ENCODE peak calls at places on chromosomes 5 and 9, in five cellular contexts. Z, E, K, H and B are unnamed samples.

GRCh38 chr9:112384219-112384618 is 4.3 kb downstream of the HSDL2 start:
- DNase-seq in Z (no peak), E (no peak), K (no peak), H (no peak), B (no peak)

GRCh38 chr9:134231330-134231745 is 67.0 kb upstream of the RNU6ATAC start:
- DNase-seq in Z (no peak), E (no peak), K (no peak), H (no peak), B (no peak)

GRCh38 chr9:74770508-74771261 is 117.0 kb downstream of the TRPM6 start:
- DNase-seq in Z (no peak), E (peak), K (peak), H (peak), B (no peak)

GRCh38 chr9:132946624-132947295 is 2.3 kb upstream of the TSC1 start:
- DNase-seq in Z (no peak), E (peak), K (no peak), H (no peak), B (no peak)

GRCh38 chr9:131942076-131942720 is 137.5 kb downstream of the MED27 start:
- DNase-seq in Z (no peak), E (no peak), K (no peak), H (no peak), B (no peak)

GRCh38 chr9:81476808-81477207 is 212.5 kb downstream of the TLE1 start:
- DNase-seq in Z (no peak), E (no peak), K (no peak), H (no peak), B (no peak)

GRCh38 chr5:101605700-101606099 is 690.4 kb downstream of the SLCO4C1 start:
- DNase-seq in Z (no peak), E (no peak), K (no peak), H (no peak), B (no peak)

GRCh38 chr5:15587941-15588340 is 88.0 kb downstream of the FBXL7 start:
- DNase-seq in Z (no peak), E (no peak), K (no peak), H (no peak), B (no peak)

GRCh38 chr9:2337602-2338001 is 284.0 kb upstream of the VLDLR start:
- DNase-seq in Z (no peak), E (no peak), K (no peak), H (no peak), B (peak)

GRCh38 chr9:83598487-83598886 is 24.5 kb upstream of the IDNK start:
- DNase-seq in Z (no peak), E (no peak), K (no peak), H (no peak), B (no peak)

GRCh38 chr5:92552206-92553160 is 1028.5 kb downstream of the NR2F1-AS1 start:
- DNase-seq in Z (no peak), E (no peak), K (no peak), H (peak), B (no peak)

GRCh38 chr5:179239256-179240135 is 105.8 kb downstream of the ADAMTS2 start:
- DNase-seq in Z (no peak), E (no peak), K (no peak), H (no peak), B (peak)

GRCh38 chr5:77073667-77074066 is 13.4 kb downstream of the ZBED3 start:
- DNase-seq in Z (no peak), E (no peak), K (no peak), H (no peak), B (no peak)

GRCh38 chr5:88808153-88808552 is 74.8 kb downstream of the MEF2C start:
- DNase-seq in Z (no peak), E (no peak), K (no peak), H (no peak), B (no peak)

GRCh38 chr9:115378758-115379157 is 260.8 kb upstream of the TNC start:
- DNase-seq in Z (no peak), E (no peak), K (no peak), H (no peak), B (no peak)

GRCh38 chr5:14402424-14402823 is 179.2 kb upstream of the OTULINL start:
- DNase-seq in Z (no peak), E (no peak), K (no peak), H (no peak), B (no peak)

GRCh38 chr5:55003432-55004065 is 18.2 kb upstream of the ESM1 start:
- DNase-seq in Z (no peak), E (no peak), K (no peak), H (no peak), B (no peak)

GRCh38 chr5:61409568-61409967 is 77.5 kb downstream of the ZSWIM6 start:
- DNase-seq in Z (no peak), E (peak), K (no peak), H (peak), B (no peak)

GRCh38 chr5:164868761-164869160 is 1363.3 kb downstream of the MAT2B start:
- DNase-seq in Z (no peak), E (no peak), K (no peak), H (no peak), B (no peak)

GRCh38 chr9:135476981-135477380 is 2.6 kb upstream of the PPP1R26 start:
- DNase-seq in Z (no peak), E (no peak), K (no peak), H (no peak), B (no peak)

GRCh38 chr5:152634596-152634995 is 229.5 kb upstream of the NMUR2 start:
- DNase-seq in Z (no peak), E (peak), K (no peak), H (no peak), B (no peak)

GRCh38 chr9:70044450-70045307 is 1.0 kb downstream of the MAMDC2 start:
- DNase-seq in Z (no peak), E (peak), K (no peak), H (no peak), B (no peak)

GRCh38 chr5:138654281-138654867 is 79.2 kb upstream of the HSPA9 start:
- DNase-seq in Z (no peak), E (peak), K (peak), H (peak), B (no peak)

GRCh38 chr5:57816108-57816507 is 333.5 kb upstream of the ACTBL2 start:
- DNase-seq in Z (no peak), E (no peak), K (no peak), H (peak), B (peak)

GRCh38 chr5:179731791-179732411 is 721 bp upstream of the MAML1 start:
- DNase-seq in Z (no peak), E (no peak), K (no peak), H (peak), B (no peak)

GRCh38 chr5:77774981-77775772 is 962 bp downstream of the TBCA start:
- DNase-seq in Z (no peak), E (peak), K (no peak), H (peak), B (no peak)

GRCh38 chr5:26669523-26669922 is 368.9 kb downstream of the CDH9 start:
- DNase-seq in Z (no peak), E (no peak), K (no peak), H (no peak), B (no peak)

GRCh38 chr5:30994926-30995325 is 198.6 kb upstream of the CDH6 start:
- DNase-seq in Z (no peak), E (no peak), K (no peak), H (no peak), B (no peak)

GRCh38 chr5:127936439-127936972 is 147.1 kb upstream of the SLC12A2 start:
- DNase-seq in Z (no peak), E (no peak), K (peak), H (peak), B (no peak)

GRCh38 chr9:93677061-93677571 is 100.7 kb downstream of the PHF2 start:
- DNase-seq in Z (no peak), E (peak), K (no peak), H (no peak), B (peak)

GRCh38 chr5:154238776-154239481 is 48.4 kb downstream of the GALNT10 start:
- DNase-seq in Z (no peak), E (peak), K (no peak), H (no peak), B (no peak)

GRCh38 chr5:170523129-170523497 is 19.3 kb downstream of the KCNIP1 start:
- DNase-seq in Z (peak), E (peak), K (no peak), H (no peak), B (no peak)

GRCh38 chr9:18795947-18796705 is 236.9 kb downstream of the SAXO1 start:
- DNase-seq in Z (no peak), E (no peak), K (no peak), H (no peak), B (no peak)

GRCh38 chr5:141808857-141809256 is 69.4 kb downstream of the PCDH1 start:
- DNase-seq in Z (no peak), E (no peak), K (no peak), H (no peak), B (no peak)

GRCh38 chr9:130129425-130130061 is 42.7 kb upstream of the NCS1 start:
- DNase-seq in Z (peak), E (no peak), K (no peak), H (no peak), B (no peak)

GRCh38 chr5:59506285-59506877 is 387.1 kb downstream of the PDE4D start:
- DNase-seq in Z (no peak), E (no peak), K (no peak), H (peak), B (no peak)

GRCh38 chr5:151150484-151151262 is 6.9 kb downstream of the ANXA6 start:
- DNase-seq in Z (no peak), E (peak), K (peak), H (no peak), B (no peak)